ENCODE peak calls at places on chromosomes 7 and 10, in seven cellular contexts. N is fibroblast of lung; R is activated CD4-positive, alpha-beta T cell treated with anti-CD3 and anti-CD28 coated beads for 36 hours; Y is NCI-H2081; B is G401; W is Right ventricle myocardium superior; M is stimulated activated CD4-positive, alpha-beta T cell treated with anti-CD3 and anti-CD28 coated beads, Interleukin-2, amount 100 ng/mL, for 24 hours. G is an unnamed sample.

GRCh38 chr7:56083150-56083785 is 9.5 kb downstream of the PHKG1 start:
- DNase-seq in N (no peak), R (no peak), Y (peak), B (peak), W (peak), M (no peak), G (no peak)

GRCh38 chr10:123548779-123549178 is 117.4 kb upstream of the GPR26 start:
- DNase-seq in N (no peak), R (no peak), Y (no peak), B (no peak), W (no peak), M (no peak), G (no peak)

GRCh38 chr10:117534321-117535044 is 8.1 kb upstream of the EMX2 start:
- DNase-seq in N (no peak), R (no peak), Y (peak), B (no peak), W (no peak), M (no peak), G (no peak)

GRCh38 chr7:84194484-84195260 is at the start of gene SEMA3A:
- DNase-seq in N (peak), R (peak), Y (peak), B (peak), W (no peak), M (peak), G (peak)

GRCh38 chr7:101156866-101157589 is 2.8 kb downstream of the AP1S1 start:
- DNase-seq in N (no peak), R (no peak), Y (no peak), B (no peak), W (no peak), M (no peak), G (no peak)

GRCh38 chr10:72663971-72664370 is 28.0 kb upstream of the MCU start:
- DNase-seq in N (peak), R (no peak), Y (no peak), B (no peak), W (no peak), M (no peak), G (peak)

GRCh38 chr7:79308176-79308575 is 145.3 kb downstream of the MAGI2 start:
- DNase-seq in N (no peak), R (no peak), Y (no peak), B (peak), W (no peak), M (no peak), G (no peak)

GRCh38 chr7:5139998-5140397 is 50.0 kb upstream of the WIPI2 start:
- DNase-seq in N (peak), R (peak), Y (no peak), B (peak), W (no peak), M (peak), G (peak)

GRCh38 chr10:103333934-103334520 is 16.9 kb downstream of the PCGF6 start:
- DNase-seq in N (peak), R (no peak), Y (no peak), B (peak), W (no peak), M (no peak), G (peak)

GRCh38 chr10:132848306-132848705 is 62.4 kb upstream of the NKX6-2 start:
- DNase-seq in N (no peak), R (no peak), Y (no peak), B (no peak), W (peak), M (no peak), G (no peak)